ENCODE peak calls at places on chromosome 2, in seven cellular contexts. L is T-helper 2 cell, O is dermis microvascular lymphatic vessel endothelial cell, S is epithelial cell of prostate, H is nucleus accumbens, X is AG04449, C is NCI-H1436. V is an unnamed sample.

GRCh38 chr2:120945832-120946231 is 210.2 kb downstream of the GLI2 start:
- DNase-seq in O (no peak), S (no peak), L (no peak), H (no peak), X (no peak), C (no peak), V (no peak)

GRCh38 chr2:75707901-75708300 is 2.8 kb downstream of the GCFC2 start:
- DNase-seq in C (no peak), O (no peak), S (no peak), H (no peak), X (no peak), L (no peak), V (no peak)

GRCh38 chr2:157181234-157181633 is 76.3 kb upstream of the GALNT5 start:
- DNase-seq in L (no peak), S (no peak), H (no peak), X (no peak), C (no peak), O (no peak), V (no peak)

GRCh38 chr2:59756145-59756544 is 797.3 kb downstream of the BCL11A start:
- DNase-seq in S (no peak), X (no peak), O (no peak), H (no peak), C (no peak), L (no peak), V (no peak)

GRCh38 chr2:239374896-239375277 is 25.9 kb downstream of the HDAC4 start:
- DNase-seq in X (no peak), H (no peak), C (no peak), O (no peak), S (no peak), L (no peak), V (no peak)

GRCh38 chr2:108921096-108922030 is 67.7 kb downstream of the EDAR start:
- DNase-seq in H (no peak), C (no peak), O (no peak), X (no peak), S (no peak), L (no peak), V (no peak)

GRCh38 chr2:27133195-27133875 is 1.1 kb downstream of the PREB start:
- DNase-seq in X (no peak), L (no peak), H (no peak), S (no peak), O (no peak), C (no peak), V (no peak)

GRCh38 chr2:143686585-143687164 is 557.5 kb downstream of the ARHGAP15 start:
- DNase-seq in H (no peak), C (no peak), X (no peak), L (no peak), S (no peak), O (peak; percentile 5), V (peak; percentile 27)

GRCh38 chr2:74584088-74584645 is 29.6 kb downstream of the DOK1 start:
- DNase-seq in C (no peak), X (no peak), O (no peak), L (no peak), H (no peak), S (no peak), V (no peak)

GRCh38 chr2:149037851-149038250 is 648 bp upstream of the LYPD6B start:
- DNase-seq in C (no peak), L (no peak), X (no peak), S (no peak), H (no peak), O (no peak), V (no peak)

GRCh38 chr2:20179755-20180594 is 45.0 kb downstream of the SDC1 start:
- DNase-seq in S (peak; percentile 91), C (no peak), O (no peak), X (no peak), L (no peak), H (no peak), V (no peak)

GRCh38 chr2:105415007-105415406 is 16.2 kb upstream of the FHL2 start:
- DNase-seq in O (no peak), H (no peak), L (no peak), C (no peak), X (no peak), S (no peak), V (no peak)

GRCh38 chr2:147348886-147349285 is 495.9 kb upstream of the ACVR2A start:
- DNase-seq in H (no peak), S (no peak), L (no peak), C (no peak), X (no peak), O (no peak), V (no peak)

GRCh38 chr2:170457742-170458141 is 257.4 kb upstream of the SP5 start:
- DNase-seq in S (no peak), X (no peak), O (no peak), H (no peak), C (no peak), L (no peak), V (no peak)

GRCh38 chr2:109481196-109481555 is 132.6 kb downstream of the SEPTIN10 start:
- DNase-seq in H (no peak), S (no peak), L (no peak), O (no peak), C (no peak), X (no peak), V (no peak)

GRCh38 chr2:10544252-10544651 is 96.1 kb upstream of the ODC1 start:
- DNase-seq in L (no peak), H (no peak), X (no peak), S (no peak), O (no peak), C (no peak), V (no peak)

GRCh38 chr2:69716555-69717120 is 25.3 kb upstream of the ANXA4 start:
- DNase-seq in L (no peak), H (no peak), C (no peak), O (no peak), X (no peak), S (no peak), V (no peak)

GRCh38 chr2:37711308-37711731 is 39.9 kb upstream of the CDC42EP3 start:
- DNase-seq in X (peak; percentile 86), O (no peak), L (no peak), C (no peak), H (no peak), S (no peak), V (no peak)

GRCh38 chr2:10471046-10471571 is 23.0 kb upstream of the ODC1 start:
- DNase-seq in O (no peak), H (no peak), S (no peak), C (no peak), X (no peak), L (no peak), V (no peak)

GRCh38 chr2:206457188-206457634 is 13.9 kb downstream of the ADAM23 start:
- DNase-seq in O (no peak), H (no peak), S (peak; percentile 66), L (no peak), X (no peak), C (no peak), V (no peak)

GRCh38 chr2:111100087-111100764 is 20.5 kb upstream of the BCL2L11 start:
- DNase-seq in H (no peak), C (no peak), O (no peak), X (no peak), L (no peak), S (no peak), V (no peak)

GRCh38 chr2:43217228-43218220 is 8.9 kb downstream of the ZFP36L2 start:
- DNase-seq in O (no peak), L (no peak), S (no peak), H (no peak), C (no peak), X (no peak), V (no peak)

GRCh38 chr2:134926231-134926931 is 7.8 kb downstream of the CCNT2 start:
- DNase-seq in O (no peak), X (no peak), C (no peak), L (no peak), S (no peak), H (no peak), V (no peak)

GRCh38 chr2:66275984-66276383 is 158.9 kb upstream of the MEIS1 start:
- DNase-seq in C (no peak), L (no peak), S (no peak), H (no peak), O (no peak), X (no peak), V (no peak)

GRCh38 chr2:237465515-237466227 is 21.4 kb upstream of the MLPH start:
- DNase-seq in O (no peak), L (no peak), H (no peak), X (peak; percentile 95), C (no peak), S (peak; percentile 72), V (no peak)

GRCh38 chr2:16855183-16855582 is 189.5 kb upstream of the CYRIA start:
- DNase-seq in L (no peak), C (no peak), O (no peak), X (no peak), H (no peak), S (no peak), V (no peak)

GRCh38 chr2:219056176-219056895 is 4.4 kb downstream of the IHH start:
- DNase-seq in S (no peak), O (no peak), H (no peak), L (no peak), C (no peak), X (no peak), V (no peak)